ENCODE peak calls at places on chromosomes 4 and X, in ten cellular contexts. One of them, this sample, is unnamed.

GRCh38 chrX:74248889-74249288 is 55.1 kb upstream of the ZCCHC13 start:
- DNase-seq in adrenal gland: no peak
- DNase-seq in nephron progenitor cell: no peak
- DNase-seq in AG09309: no peak
- DNase-seq in stimulated activated CD8-positive, alpha-beta memory T cell treated with anti-CD3 and anti-CD28 coated beads, Interleukin-7, amount 100 ng/mL, for 24 hours: no peak
- DNase-seq in occipital lobe: no peak
- DNase-seq in right lobe of liver: no peak
- DNase-seq in AG08395: no peak
- DNase-seq in KBM-7: no peak
- DNase-seq in memory B cell: no peak
- DNase-seq in this sample: no peak

GRCh38 chr4:5976431-5976830 is 41.8 kb downstream of the C4orf50 start:
- DNase-seq in occipital lobe: no peak
- DNase-seq in stimulated activated CD8-positive, alpha-beta memory T cell treated with anti-CD3 and anti-CD28 coated beads, Interleukin-7, amount 100 ng/mL, for 24 hours: no peak
- DNase-seq in KBM-7: no peak
- DNase-seq in AG08395: no peak
- DNase-seq in AG09309: no peak
- DNase-seq in adrenal gland: no peak
- DNase-seq in nephron progenitor cell: no peak
- DNase-seq in memory B cell: no peak
- DNase-seq in right lobe of liver: no peak
- DNase-seq in this sample: no peak

GRCh38 chrX:46929439-46930018 is 17.3 kb downstream of the JADE3 start:
- DNase-seq in nephron progenitor cell: no peak
- DNase-seq in adrenal gland: no peak
- DNase-seq in AG09309: no peak
- DNase-seq in occipital lobe: no peak
- DNase-seq in AG08395: peak; percentile 40
- DNase-seq in stimulated activated CD8-positive, alpha-beta memory T cell treated with anti-CD3 and anti-CD28 coated beads, Interleukin-7, amount 100 ng/mL, for 24 hours: no peak
- DNase-seq in KBM-7: no peak
- DNase-seq in right lobe of liver: no peak
- DNase-seq in memory B cell: no peak
- DNase-seq in this sample: no peak

GRCh38 chrX:114451397-114451796 is 132.5 kb upstream of the HTR2C start:
- DNase-seq in nephron progenitor cell: no peak
- DNase-seq in right lobe of liver: no peak
- DNase-seq in KBM-7: no peak
- DNase-seq in stimulated activated CD8-positive, alpha-beta memory T cell treated with anti-CD3 and anti-CD28 coated beads, Interleukin-7, amount 100 ng/mL, for 24 hours: no peak
- DNase-seq in memory B cell: no peak
- DNase-seq in AG09309: no peak
- DNase-seq in adrenal gland: no peak
- DNase-seq in AG08395: no peak
- DNase-seq in occipital lobe: no peak
- DNase-seq in this sample: no peak

GRCh38 chr4:10090467-10091250 is 25.9 kb downstream of the WDR1 start:
- DNase-seq in adrenal gland: no peak
- DNase-seq in occipital lobe: no peak
- DNase-seq in AG08395: no peak
- DNase-seq in right lobe of liver: peak; percentile 41
- DNase-seq in AG09309: no peak
- DNase-seq in memory B cell: no peak
- DNase-seq in KBM-7: no peak
- DNase-seq in stimulated activated CD8-positive, alpha-beta memory T cell treated with anti-CD3 and anti-CD28 coated beads, Interleukin-7, amount 100 ng/mL, for 24 hours: no peak
- DNase-seq in nephron progenitor cell: no peak
- DNase-seq in this sample: no peak

GRCh38 chr4:152535236-152535902 is 523 bp downstream of the FBXW7 start:
- DNase-seq in occipital lobe: no peak
- DNase-seq in adrenal gland: peak; percentile 37
- DNase-seq in AG08395: peak; percentile 4
- DNase-seq in nephron progenitor cell: no peak
- DNase-seq in memory B cell: no peak
- DNase-seq in right lobe of liver: peak; percentile 69
- DNase-seq in AG09309: no peak
- DNase-seq in KBM-7: no peak
- DNase-seq in stimulated activated CD8-positive, alpha-beta memory T cell treated with anti-CD3 and anti-CD28 coated beads, Interleukin-7, amount 100 ng/mL, for 24 hours: no peak
- DNase-seq in this sample: no peak

GRCh38 chrX:39961441-39961840 is 136.3 kb downstream of the BCOR start:
- DNase-seq in KBM-7: no peak
- DNase-seq in occipital lobe: no peak
- DNase-seq in right lobe of liver: no peak
- DNase-seq in memory B cell: no peak
- DNase-seq in nephron progenitor cell: no peak
- DNase-seq in adrenal gland: no peak
- DNase-seq in AG08395: no peak
- DNase-seq in AG09309: no peak
- DNase-seq in stimulated activated CD8-positive, alpha-beta memory T cell treated with anti-CD3 and anti-CD28 coated beads, Interleukin-7, amount 100 ng/mL, for 24 hours: no peak
- DNase-seq in this sample: no peak

GRCh38 chr4:78954048-78954666 is 14.9 kb upstream of the PAQR3 start:
- DNase-seq in memory B cell: no peak
- DNase-seq in KBM-7: peak; percentile 58
- DNase-seq in AG09309: no peak
- DNase-seq in right lobe of liver: no peak
- DNase-seq in adrenal gland: no peak
- DNase-seq in stimulated activated CD8-positive, alpha-beta memory T cell treated with anti-CD3 and anti-CD28 coated beads, Interleukin-7, amount 100 ng/mL, for 24 hours: no peak
- DNase-seq in AG08395: no peak
- DNase-seq in occipital lobe: no peak
- DNase-seq in nephron progenitor cell: peak; percentile 23
- DNase-seq in this sample: peak; percentile 18

GRCh38 chr4:177785000-177785399 is 342.8 kb upstream of the AGA start:
- DNase-seq in occipital lobe: no peak
- DNase-seq in AG08395: no peak
- DNase-seq in memory B cell: no peak
- DNase-seq in right lobe of liver: no peak
- DNase-seq in nephron progenitor cell: no peak
- DNase-seq in stimulated activated CD8-positive, alpha-beta memory T cell treated with anti-CD3 and anti-CD28 coated beads, Interleukin-7, amount 100 ng/mL, for 24 hours: no peak
- DNase-seq in AG09309: no peak
- DNase-seq in KBM-7: no peak
- DNase-seq in adrenal gland: no peak
- DNase-seq in this sample: no peak

GRCh38 chr4:55356991-55357461 is 11.0 kb downstream of the SRD5A3 start:
- DNase-seq in right lobe of liver: no peak
- DNase-seq in AG09309: no peak
- DNase-seq in stimulated activated CD8-positive, alpha-beta memory T cell treated with anti-CD3 and anti-CD28 coated beads, Interleukin-7, amount 100 ng/mL, for 24 hours: no peak
- DNase-seq in KBM-7: no peak
- DNase-seq in nephron progenitor cell: no peak
- DNase-seq in AG08395: peak; percentile 48
- DNase-seq in occipital lobe: no peak
- DNase-seq in memory B cell: no peak
- DNase-seq in adrenal gland: no peak
- DNase-seq in this sample: no peak

GRCh38 chr4:117889978-117890377 is 144.3 kb upstream of the NDST3 start:
- DNase-seq in AG08395: no peak
- DNase-seq in AG09309: no peak
- DNase-seq in adrenal gland: no peak
- DNase-seq in memory B cell: no peak
- DNase-seq in stimulated activated CD8-positive, alpha-beta memory T cell treated with anti-CD3 and anti-CD28 coated beads, Interleukin-7, amount 100 ng/mL, for 24 hours: no peak
- DNase-seq in nephron progenitor cell: no peak
- DNase-seq in KBM-7: no peak
- DNase-seq in occipital lobe: no peak
- DNase-seq in right lobe of liver: no peak
- DNase-seq in this sample: no peak

GRCh38 chrX:20057479-20057878 is 59.2 kb downstream of the MAP7D2 start:
- DNase-seq in AG08395: no peak
- DNase-seq in adrenal gland: no peak
- DNase-seq in stimulated activated CD8-positive, alpha-beta memory T cell treated with anti-CD3 and anti-CD28 coated beads, Interleukin-7, amount 100 ng/mL, for 24 hours: no peak
- DNase-seq in AG09309: no peak
- DNase-seq in right lobe of liver: no peak
- DNase-seq in nephron progenitor cell: no peak
- DNase-seq in KBM-7: no peak
- DNase-seq in memory B cell: no peak
- DNase-seq in occipital lobe: no peak
- DNase-seq in this sample: no peak

GRCh38 chr4:85932371-85933305 is 427.2 kb downstream of the MAPK10 start:
- DNase-seq in occipital lobe: no peak
- DNase-seq in stimulated activated CD8-positive, alpha-beta memory T cell treated with anti-CD3 and anti-CD28 coated beads, Interleukin-7, amount 100 ng/mL, for 24 hours: no peak
- DNase-seq in right lobe of liver: no peak
- DNase-seq in AG08395: no peak
- DNase-seq in memory B cell: no peak
- DNase-seq in adrenal gland: no peak
- DNase-seq in nephron progenitor cell: peak; percentile 28
- DNase-seq in KBM-7: peak; percentile 4
- DNase-seq in AG09309: no peak
- DNase-seq in this sample: peak; percentile 26

GRCh38 chr4:78325244-78326187 is 226.1 kb upstream of the ANXA3 start:
- DNase-seq in right lobe of liver: no peak
- DNase-seq in memory B cell: no peak
- DNase-seq in KBM-7: no peak
- DNase-seq in AG09309: no peak
- DNase-seq in adrenal gland: no peak
- DNase-seq in nephron progenitor cell: no peak
- DNase-seq in occipital lobe: no peak
- DNase-seq in stimulated activated CD8-positive, alpha-beta memory T cell treated with anti-CD3 and anti-CD28 coated beads, Interleukin-7, amount 100 ng/mL, for 24 hours: no peak
- DNase-seq in AG08395: peak; percentile 35
- DNase-seq in this sample: no peak

GRCh38 chrX:49177338-49177833 is 5.7 kb downstream of the PLP2 start:
- DNase-seq in adrenal gland: no peak
- DNase-seq in right lobe of liver: no peak
- DNase-seq in stimulated activated CD8-positive, alpha-beta memory T cell treated with anti-CD3 and anti-CD28 coated beads, Interleukin-7, amount 100 ng/mL, for 24 hours: no peak
- DNase-seq in KBM-7: peak; percentile 67
- DNase-seq in occipital lobe: no peak
- DNase-seq in memory B cell: no peak
- DNase-seq in nephron progenitor cell: no peak
- DNase-seq in AG09309: no peak
- DNase-seq in AG08395: no peak
- DNase-seq in this sample: no peak

GRCh38 chr4:55793479-55793878 is 26.1 kb upstream of the EXOC1L start:
- DNase-seq in right lobe of liver: peak; percentile 52
- DNase-seq in AG09309: no peak
- DNase-seq in nephron progenitor cell: no peak
- DNase-seq in occipital lobe: no peak
- DNase-seq in AG08395: no peak
- DNase-seq in adrenal gland: no peak
- DNase-seq in KBM-7: no peak
- DNase-seq in memory B cell: no peak
- DNase-seq in stimulated activated CD8-positive, alpha-beta memory T cell treated with anti-CD3 and anti-CD28 coated beads, Interleukin-7, amount 100 ng/mL, for 24 hours: no peak
- DNase-seq in this sample: no peak

GRCh38 chr4:99887837-99888236 is 6.4 kb downstream of the LAMTOR3 start:
- DNase-seq in AG08395: peak; percentile 7
- DNase-seq in right lobe of liver: no peak
- DNase-seq in stimulated activated CD8-positive, alpha-beta memory T cell treated with anti-CD3 and anti-CD28 coated beads, Interleukin-7, amount 100 ng/mL, for 24 hours: no peak
- DNase-seq in nephron progenitor cell: no peak
- DNase-seq in KBM-7: no peak
- DNase-seq in AG09309: no peak
- DNase-seq in memory B cell: no peak
- DNase-seq in occipital lobe: no peak
- DNase-seq in adrenal gland: no peak
- DNase-seq in this sample: no peak

GRCh38 chr4:99507762-99508161 is 3.1 kb upstream of the C4orf17 start:
- DNase-seq in AG09309: no peak
- DNase-seq in stimulated activated CD8-positive, alpha-beta memory T cell treated with anti-CD3 and anti-CD28 coated beads, Interleukin-7, amount 100 ng/mL, for 24 hours: no peak
- DNase-seq in KBM-7: no peak
- DNase-seq in nephron progenitor cell: no peak
- DNase-seq in memory B cell: no peak
- DNase-seq in adrenal gland: no peak
- DNase-seq in AG08395: no peak
- DNase-seq in occipital lobe: no peak
- DNase-seq in right lobe of liver: no peak
- DNase-seq in this sample: no peak

GRCh38 chr4:86044593-86044985 is 315.3 kb downstream of the MAPK10 start:
- DNase-seq in adrenal gland: no peak
- DNase-seq in nephron progenitor cell: no peak
- DNase-seq in AG08395: no peak
- DNase-seq in stimulated activated CD8-positive, alpha-beta memory T cell treated with anti-CD3 and anti-CD28 coated beads, Interleukin-7, amount 100 ng/mL, for 24 hours: no peak
- DNase-seq in AG09309: no peak
- DNase-seq in KBM-7: no peak
- DNase-seq in memory B cell: no peak
- DNase-seq in occipital lobe: no peak
- DNase-seq in right lobe of liver: no peak
- DNase-seq in this sample: no peak

GRCh38 chr4:82851902-82852750 is 38.8 kb downstream of the SEC31A start:
- DNase-seq in memory B cell: no peak
- DNase-seq in AG09309: no peak
- DNase-seq in nephron progenitor cell: no peak
- DNase-seq in KBM-7: peak; percentile 51
- DNase-seq in occipital lobe: no peak
- DNase-seq in AG08395: no peak
- DNase-seq in right lobe of liver: no peak
- DNase-seq in adrenal gland: no peak
- DNase-seq in stimulated activated CD8-positive, alpha-beta memory T cell treated with anti-CD3 and anti-CD28 coated beads, Interleukin-7, amount 100 ng/mL, for 24 hours: no peak
- DNase-seq in this sample: no peak

This sample was measured in NCI-H2227 treated with DMSO at 0.1 percent for 48 hours.